ENCODE peak calls at places on chromosomes 3 and 15, in five cellular contexts. D is colonic mucosa, J is uterus, G is WTC11, W is heart left ventricle. X is an unnamed sample.

GRCh38 chr15:42692536-42692935 is 44.4 kb downstream of the CDAN1 start:
- DNase-seq in D (no peak), J (no peak), G (no peak), W (no peak), X (no peak)

GRCh38 chr3:113668015-113668414 is 28.4 kb downstream of the USF3 start:
- DNase-seq in D (no peak), J (no peak), G (no peak), W (no peak), X (no peak)

GRCh38 chr15:43225201-43225949 is 4.6 kb upstream of the EPB42 start:
- DNase-seq in D (peak), J (peak), G (peak), W (no peak), X (peak)

GRCh38 chr15:70083423-70083822 is 14.3 kb downstream of the TLE3 start:
- DNase-seq in D (no peak), J (no peak), G (peak), W (no peak), X (no peak)

GRCh38 chr3:181614878-181615277 is 96.8 kb upstream of the SOX2 start:
- DNase-seq in D (no peak), J (no peak), G (no peak), W (no peak), X (no peak)

GRCh38 chr15:99095626-99096025 is 9.3 kb upstream of the SYNM start:
- DNase-seq in D (no peak), J (no peak), G (no peak), W (no peak), X (no peak)

GRCh38 chr15:91302588-91303439 is 202.8 kb downstream of the SV2B start:
- DNase-seq in D (peak), J (no peak), G (peak), W (peak), X (peak)

GRCh38 chr3:36941658-36942057 is 3.2 kb downstream of the TRANK1 start:
- DNase-seq in D (no peak), J (no peak), G (no peak), W (no peak), X (no peak)

GRCh38 chr15:29456255-29456654 is 186.6 kb upstream of the NSMCE3 start:
- DNase-seq in D (no peak), J (no peak), G (no peak), W (no peak), X (no peak)

GRCh38 chr15:100988297-100988696 is 69.1 kb downstream of the LRRK1 start:
- DNase-seq in D (no peak), J (no peak), G (no peak), W (no peak), X (no peak)

GRCh38 chr3:72973031-72973723 is 23.4 kb upstream of the PPP4R2 start:
- DNase-seq in D (peak), J (no peak), G (no peak), W (no peak), X (no peak)

GRCh38 chr3:35671483-35671882 is 32.2 kb downstream of the ARPP21 start:
- DNase-seq in D (no peak), J (no peak), G (no peak), W (no peak), X (no peak)

GRCh38 chr3:47000198-47000815 is 20.8 kb downstream of the NBEAL2 start:
- DNase-seq in D (no peak), J (no peak), G (no peak), W (no peak), X (no peak)

DNA sequence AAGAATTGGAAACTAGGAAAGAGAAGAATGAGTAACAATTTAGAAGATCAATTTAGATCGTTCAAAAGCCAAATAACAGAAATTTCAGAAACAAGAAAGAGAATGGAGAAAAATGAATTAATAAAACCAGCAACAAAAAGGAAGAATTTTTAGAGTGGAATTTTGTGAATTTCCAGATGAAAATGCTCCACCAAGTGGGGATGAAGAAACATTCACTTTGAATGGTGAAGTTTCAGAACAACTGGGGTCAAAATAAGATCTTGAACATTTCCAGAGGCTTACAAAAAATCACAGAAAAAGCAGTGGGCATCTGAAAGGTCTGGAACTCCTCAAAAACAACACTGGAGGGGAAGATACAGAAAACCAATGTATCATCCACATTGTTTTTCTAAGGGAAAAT is 4.2 kb upstream of the MOBP start:
- DNase-seq in D (no peak), J (no peak), G (no peak), W (no peak), X (no peak)
- TF ChIP-seq CTCF in D (no peak), J (no peak), G (no peak), W (no peak), X (no peak)

DNA sequence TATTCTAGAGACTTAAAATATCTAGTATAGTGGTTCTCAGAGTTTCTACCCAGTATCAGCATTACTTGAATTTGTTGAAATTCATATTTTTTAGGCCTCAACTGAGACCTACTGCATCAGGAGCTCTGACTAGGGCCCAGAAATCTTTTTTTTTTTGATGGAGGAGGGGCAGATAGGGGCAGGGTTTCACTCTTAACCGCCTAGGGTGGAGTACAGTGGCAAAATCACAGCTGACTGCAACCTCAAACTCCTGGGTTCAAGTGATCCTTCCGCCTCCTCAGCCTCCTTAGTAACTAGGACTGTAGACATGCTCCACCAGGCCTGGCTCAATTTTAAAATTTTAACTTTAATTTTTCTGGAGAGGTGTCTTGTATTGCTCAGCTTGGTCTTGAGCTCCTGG is 36.6 kb downstream of the CHD2 start:
- DNase-seq in D (no peak), J (no peak), G (no peak), W (no peak), X (no peak)
- TF ChIP-seq CTCF in D (no peak), J (no peak), G (no peak), W (no peak), X (no peak)

DNA sequence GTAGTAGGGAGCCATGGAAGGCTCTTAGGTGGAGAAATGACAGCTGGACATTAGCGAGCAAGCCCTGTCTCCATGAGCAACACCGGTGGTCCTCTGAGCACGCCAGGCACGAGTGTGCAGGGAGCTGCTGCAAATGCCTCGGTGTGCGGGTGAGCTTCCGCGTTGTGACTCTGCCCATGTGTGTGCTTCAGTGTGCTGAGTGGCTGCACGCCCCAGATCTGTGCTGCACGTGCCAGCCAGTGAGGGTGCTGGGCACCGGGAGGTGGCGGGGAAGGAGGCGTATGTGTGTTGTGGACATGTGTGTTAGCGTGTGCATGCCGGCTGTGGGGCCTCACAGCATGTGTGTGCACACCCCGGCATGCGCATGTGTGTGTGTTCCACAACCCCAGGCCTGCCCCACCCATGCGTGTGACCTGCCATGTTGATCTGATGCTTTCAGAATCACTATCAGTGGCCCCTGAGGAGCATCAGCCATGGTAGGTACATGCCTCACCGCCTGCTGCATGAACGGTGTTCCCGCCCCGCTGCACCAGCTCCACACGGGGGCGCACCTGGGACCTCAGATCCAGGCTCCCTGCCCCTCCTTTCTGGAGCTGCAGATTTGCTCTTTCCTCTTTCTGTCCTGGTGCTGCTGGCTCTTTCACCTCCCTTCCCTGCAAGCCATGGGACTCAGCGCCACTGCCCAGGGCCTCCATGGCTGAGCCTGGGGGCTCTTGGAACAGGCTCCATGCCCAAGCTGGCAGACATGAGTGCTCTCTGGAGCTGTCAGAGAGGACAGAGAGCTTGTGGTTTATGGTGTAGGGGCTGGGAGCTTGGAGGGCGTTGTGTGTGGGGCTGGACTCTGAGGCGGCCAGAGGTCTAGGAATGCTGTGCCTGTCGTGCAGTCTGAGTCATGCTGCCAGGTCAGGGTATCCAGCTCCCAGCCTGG is 169.4 kb downstream of the TBC1D2B start:
- DNase-seq in D (peak), J (no peak), G (peak), W (peak), X (no peak)
- TF ChIP-seq CTCF in D (peak), J (no peak), G (peak), W (peak), X (peak)

GRCh38 chr3:133914839-133915600 is 19.3 kb upstream of the RAB6B start:
- DNase-seq in D (no peak), J (no peak), G (no peak), W (no peak), X (no peak)

GRCh38 chr3:133905376-133905775 is 9.7 kb upstream of the RAB6B start:
- DNase-seq in D (no peak), J (no peak), G (no peak), W (no peak), X (no peak)

GRCh38 chr3:133915685-133916639 is 20.3 kb upstream of the RAB6B start:
- DNase-seq in D (no peak), J (no peak), G (no peak), W (no peak), X (no peak)

GRCh38 chr3:133910422-133910821 is 14.7 kb upstream of the RAB6B start:
- DNase-seq in D (no peak), J (no peak), G (no peak), W (no peak), X (no peak)
- TF ChIP-seq CTCF in D (no peak), J (no peak), G (no peak), W (no peak), X (no peak)